ENCODE peak calls at places on chromosomes 7 and 10, in four cellular contexts. T, C, Z and P are unnamed samples.
A peak's percentile ranks its signal among the peaks of the same experiment; 100 is the strongest.

GRCh38 chr10:70567603-70568002 is 34.9 kb downstream of the PRF1 start:
- DNase-seq in C (peak; percentile 15), T (peak; percentile 35), Z (no peak), P (no peak)

GRCh38 chr7:22438994-22439393 is 61.0 kb downstream of the STEAP1B start:
- DNase-seq in C (no peak), Z (no peak), T (no peak), P (no peak)

GRCh38 chr10:19412531-19412930 is 363.9 kb downstream of the MALRD1 start:
- DNase-seq in T (no peak), C (no peak), Z (peak; percentile 31), P (peak; percentile 51)

GRCh38 chr7:20508109-20508508 is 107.4 kb upstream of the ABCB5 start:
- DNase-seq in Z (no peak), C (no peak), T (no peak), P (peak; percentile 5)

GRCh38 chr10:113097046-113097415 is 147.0 kb downstream of the TCF7L2 start:
- DNase-seq in Z (no peak), T (no peak), C (no peak), P (no peak)

GRCh38 chr10:12042409-12042796 is 206 bp downstream of the UPF2 start:
- DNase-seq in Z (no peak), C (no peak), T (peak; percentile 72), P (peak; percentile 65)

GRCh38 chr7:127782075-127782474 is 130.1 kb downstream of the SND1 start:
- DNase-seq in C (no peak), T (no peak), Z (no peak), P (no peak)

GRCh38 chr10:52066383-52066782 is 247.7 kb upstream of the DKK1 start:
- DNase-seq in C (no peak), T (no peak), Z (no peak), P (no peak)

GRCh38 chr7:21939136-21939857 is 6.4 kb downstream of the CDCA7L start:
- DNase-seq in T (no peak), Z (peak; percentile 39), C (peak; percentile 18), P (peak; percentile 43)

GRCh38 chr7:100886142-100886935 is 3.2 kb downstream of the UFSP1 start:
- DNase-seq in C (no peak), T (peak; percentile 45), Z (no peak), P (no peak)

GRCh38 chr10:114638874-114639625 is 19.0 kb downstream of the ABLIM1 start:
- DNase-seq in Z (peak; percentile 72), C (no peak), T (no peak), P (peak; percentile 88)

GRCh38 chr7:141563956-141564623 is 12.9 kb downstream of the AGK start:
- DNase-seq in C (no peak), Z (no peak), T (no peak), P (no peak)

GRCh38 chr10:71625445-71626175 is 94.0 kb downstream of the C10orf105 start:
- DNase-seq in C (no peak), Z (no peak), T (no peak), P (no peak)

GRCh38 chr7:100895956-100896742 is 461 bp upstream of the ACHE start:
- DNase-seq in C (peak; percentile 35), T (peak; percentile 73), Z (no peak), P (no peak)

GRCh38 chr10:16832351-16833080 is 15.3 kb upstream of the RSU1 start:
- DNase-seq in T (no peak), C (no peak), Z (peak; percentile 88), P (peak; percentile 98)

GRCh38 chr10:76036410-76036940 is 605.1 kb downstream of the LRMDA start:
- DNase-seq in Z (peak; percentile 81), C (peak; percentile 11), T (no peak), P (peak; percentile 77)

GRCh38 chr7:44970521-44971051 is 8.2 kb downstream of the MYO1G start:
- DNase-seq in T (no peak), Z (no peak), C (no peak), P (no peak)

GRCh38 chr7:69847921-69848612 is 249.8 kb downstream of the AUTS2 start:
- DNase-seq in C (peak; percentile 48), T (no peak), Z (no peak), P (no peak)

GRCh38 chr10:3264178-3264867 is 91.7 kb upstream of the PITRM1 start:
- DNase-seq in T (no peak), C (no peak), Z (no peak), P (no peak)

GRCh38 chr7:35454575-35455385 is 200.9 kb upstream of the TBX20 start:
- DNase-seq in C (no peak), T (no peak), Z (no peak), P (no peak)

GRCh38 chr10:112880633-112881530 is 69.2 kb upstream of the TCF7L2 start:
- DNase-seq in C (no peak), Z (no peak), T (no peak), P (no peak)

GRCh38 chr10:108789911-108790310 is 1133.4 kb downstream of the XPNPEP1 start:
- DNase-seq in C (no peak), T (no peak), Z (peak; percentile 58), P (peak; percentile 89)